ENCODE peak calls at places on chromosomes 2 and 18, in ten cellular contexts. I is left ventricle myocardium inferior, D is right lobe of liver, O is uterus, W is stomach, Y is endodermal cell, A is HepG2, M is cardiac muscle cell, K is IMR-90, S is ascending aorta. R is an unnamed sample.

GRCh38 chr2:45353879-45354278 is 257.2 kb downstream of the SRBD1 start:
- DNase-seq in I (no peak), D (no peak), O (no peak), W (no peak), Y (no peak), A (peak; percentile 51), M (peak; percentile 75), K (peak; percentile 99), S (no peak), R (no peak)

GRCh38 chr2:135744761-135745314 is 3.2 kb downstream of the UBXN4 start:
- DNase-seq in I (no peak), D (no peak), O (no peak), W (no peak), Y (peak; percentile 73), A (peak; percentile 70), M (peak; percentile 11), K (peak; percentile 17), S (no peak), R (peak; percentile 66)

GRCh38 chr2:31736695-31737454 is 156.1 kb upstream of the SRD5A2 start:
- DNase-seq in I (no peak), D (no peak), O (no peak), W (peak; percentile 84), Y (no peak), A (peak; percentile 74), M (no peak), K (no peak), S (no peak), R (no peak)

GRCh38 chr2:181203412-181203811 is 223.0 kb downstream of the UBE2E3 start:
- DNase-seq in I (no peak), D (no peak), O (no peak), W (no peak), Y (no peak), A (no peak), M (peak; percentile 33), K (peak; percentile 83), S (no peak), R (peak; percentile 56)

GRCh38 chr18:4869101-4869500 is 328.0 kb downstream of the AKAIN1 start:
- DNase-seq in I (no peak), D (no peak), O (no peak), W (no peak), Y (no peak), A (no peak), M (no peak), K (no peak), S (no peak), R (no peak)

GRCh38 chr2:120783969-120784372 is 48.3 kb downstream of the GLI2 start:
- DNase-seq in I (no peak), D (no peak), O (no peak), W (no peak), Y (no peak), A (no peak), M (no peak), K (no peak), S (no peak), R (no peak)

GRCh38 chr18:9558397-9559064 is 55.8 kb downstream of the PPP4R1 start:
- DNase-seq in I (no peak), D (no peak), O (no peak), W (no peak), Y (no peak), A (no peak), M (no peak), K (no peak), S (no peak), R (no peak)

GRCh38 chr2:38317725-38318124 is 59.3 kb downstream of the ATL2 start:
- DNase-seq in I (no peak), D (no peak), O (no peak), W (no peak), Y (no peak), A (no peak), M (no peak), K (no peak), S (no peak), R (no peak)

GRCh38 chr2:241803387-241804325 is 5.3 kb upstream of the NEU4 start:
- DNase-seq in I (peak; percentile 40), D (peak; percentile 63), O (no peak), W (no peak), Y (peak; percentile 60), A (no peak), M (peak; percentile 74), K (peak; percentile 31), S (no peak), R (peak; percentile 80)

GRCh38 chr2:176281267-176281666 is 12.0 kb downstream of the MTX2 start:
- DNase-seq in I (no peak), D (no peak), O (no peak), W (no peak), Y (no peak), A (no peak), M (peak; percentile 4), K (peak; percentile 61), S (no peak), R (no peak)

GRCh38 chr2:38509947-38510326 is 92.8 kb downstream of the HNRNPLL start:
- DNase-seq in I (no peak), D (no peak), O (no peak), W (no peak), Y (no peak), A (no peak), M (no peak), K (no peak), S (no peak), R (no peak)

GRCh38 chr18:12691021-12691420 is 11.5 kb downstream of the CEP76 start:
- DNase-seq in I (no peak), D (no peak), O (no peak), W (no peak), Y (no peak), A (no peak), M (no peak), K (no peak), S (no peak), R (no peak)

GRCh38 chr2:102826904-102827303 is 65.1 kb downstream of the TMEM182 start:
- DNase-seq in I (peak; percentile 67), D (no peak), O (no peak), W (peak; percentile 31), Y (no peak), A (no peak), M (peak; percentile 11), K (peak; percentile 16), S (no peak), R (peak; percentile 40)

GRCh38 chr18:10275506-10275905 is 178.9 kb upstream of the APCDD1 start:
- DNase-seq in I (no peak), D (no peak), O (no peak), W (no peak), Y (no peak), A (no peak), M (no peak), K (no peak), S (no peak), R (no peak)

GRCh38 chr2:236507393-236508085 is 62.1 kb upstream of the ACKR3 start:
- DNase-seq in I (peak; percentile 38), D (no peak), O (peak; percentile 27), W (peak; percentile 58), Y (peak; percentile 88), A (no peak), M (peak; percentile 68), K (no peak), S (no peak), R (peak; percentile 4)

GRCh38 chr2:191386938-191387536 is 141.8 kb downstream of the MYO1B start:
- DNase-seq in I (no peak), D (no peak), O (no peak), W (no peak), Y (no peak), A (no peak), M (peak; percentile 66), K (peak; percentile 89), S (no peak), R (no peak)

GRCh38 chr18:26489881-26490280 is 58.5 kb downstream of the KCTD1 start:
- DNase-seq in I (no peak), D (no peak), O (no peak), W (no peak), Y (no peak), A (no peak), M (peak; percentile 13), K (peak; percentile 19), S (no peak), R (no peak)

GRCh38 chr2:30349691-30350090 is 97.4 kb upstream of the LCLAT1 start:
- DNase-seq in I (no peak), D (no peak), O (no peak), W (no peak), Y (no peak), A (no peak), M (no peak), K (no peak), S (no peak), R (no peak)

GRCh38 chr2:138373993-138374408 is 127.6 kb upstream of the SPOPL start:
- DNase-seq in I (no peak), D (no peak), O (no peak), W (no peak), Y (no peak), A (peak; percentile 58), M (peak; percentile 77), K (peak; percentile 52), S (no peak), R (peak; percentile 47)

GRCh38 chr2:197196737-197197136 is 113.8 kb downstream of the ANKRD44 start:
- DNase-seq in I (no peak), D (no peak), O (no peak), W (no peak), Y (no peak), A (no peak), M (no peak), K (no peak), S (no peak), R (no peak)
- H3K4me1 ChIP-seq in I (peaks cover 42% of the 10 kb centered on the region), D (peaks cover 16% of the 10 kb centered on the region), O (peaks cover 7% of the 10 kb centered on the region), W (peaks cover 72% of the 10 kb centered on the region), Y (no peaks in the 10 kb centered on the region), A (no peaks in the 10 kb centered on the region), M (no peaks in the 10 kb centered on the region), K (peaks cover 2% of the 10 kb centered on the region), S (peaks cover 17% of the 10 kb centered on the region), R (no peaks in the 10 kb centered on the region)

DNA sequence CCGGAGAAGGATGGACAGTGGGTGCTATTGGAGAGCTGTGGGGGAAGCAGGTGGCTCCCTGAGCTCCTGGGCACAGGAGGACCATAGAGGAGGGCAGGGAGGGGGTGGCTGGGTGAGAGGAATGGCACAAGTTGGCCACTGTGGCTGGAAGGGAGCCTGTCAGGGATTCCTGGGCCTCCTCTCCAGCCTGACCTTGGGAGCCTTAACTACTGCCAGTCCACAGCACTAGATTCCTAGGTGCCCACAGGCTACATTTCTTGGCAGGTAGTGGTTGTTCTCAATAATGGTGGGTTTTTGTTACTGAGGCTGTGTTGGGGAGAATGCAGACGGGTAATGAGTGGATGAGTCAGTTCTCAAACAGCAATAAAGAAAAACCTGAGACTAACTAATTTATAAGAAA is 26.0 kb downstream of the EFHD1 start:
- DNase-seq in I (no peak), D (no peak), O (no peak), W (no peak), Y (no peak), A (no peak), M (no peak), K (no peak), S (no peak), R (no peak)
- H3K4me1 ChIP-seq in I (peaks cover 16% of the 10 kb centered on the region), D (peaks cover 5% of the 10 kb centered on the region), O (no peaks in the 10 kb centered on the region), W (no peaks in the 10 kb centered on the region), Y (no peaks in the 10 kb centered on the region), A (peaks cover 15% of the 10 kb centered on the region), M (no peaks in the 10 kb centered on the region), K (no peaks in the 10 kb centered on the region), S (peaks cover 4% of the 10 kb centered on the region), R (no peaks in the 10 kb centered on the region)

GRCh38 chr2:26752636-26753035 is 11.4 kb upstream of the SLC35F6 start:
- DNase-seq in I (no peak), D (no peak), O (no peak), W (no peak), Y (no peak), A (no peak), M (no peak), K (no peak), S (no peak), R (peak; percentile 86)
- H3K4me1 ChIP-seq in I (peaks cover 4% of the 10 kb centered on the region), D (peaks cover 2% of the 10 kb centered on the region), O (no peaks in the 10 kb centered on the region), W (peaks cover under 1% of the 10 kb centered on the region), Y (peaks cover 16% of the 10 kb centered on the region), A (peaks cover 39% of the 10 kb centered on the region), M (peaks cover 6% of the 10 kb centered on the region), K (peaks cover 5% of the 10 kb centered on the region), S (no peaks in the 10 kb centered on the region), R (peaks cover 42% of the 10 kb centered on the region)

GRCh38 chr2:49788300-49788699 is 634.0 kb upstream of the FSHR start:
- DNase-seq in I (no peak), D (no peak), O (no peak), W (no peak), Y (no peak), A (no peak), M (no peak), K (no peak), S (no peak), R (no peak)
- H3K4me1 ChIP-seq in I (no peaks in the 10 kb centered on the region), D (no peaks in the 10 kb centered on the region), O (no peaks in the 10 kb centered on the region), W (no peaks in the 10 kb centered on the region), Y (no peaks in the 10 kb centered on the region), A (no peaks in the 10 kb centered on the region), M (no peaks in the 10 kb centered on the region), K (no peaks in the 10 kb centered on the region), S (no peaks in the 10 kb centered on the region), R (no peaks in the 10 kb centered on the region)

R was measured in A673.